ENCODE peak calls at places on chromosomes 16 and 17, in six cellular contexts. E, W, B, P, M and R are unnamed samples.

GRCh38 chr16:23557779-23558330 is 328 bp downstream of the UBFD1 start:
- DNase-seq in E (peak), W (peak), B (no peak), P (peak), M (no peak), R (no peak)

GRCh38 chr17:80361495-80362220 is 53.3 kb upstream of the ENDOV start:
- DNase-seq in E (no peak), W (no peak), B (no peak), P (no peak), M (peak), R (no peak)

GRCh38 chr17:45262516-45263476 is 902 bp upstream of the SPATA32 start:
- DNase-seq in E (no peak), W (no peak), B (no peak), P (peak), M (peak), R (no peak)

GRCh38 chr17:75250009-75250471 is 11.4 kb downstream of the GGA3 start:
- DNase-seq in E (no peak), W (peak), B (peak), P (no peak), M (no peak), R (no peak)

GRCh38 chr17:4897198-4897657 is 2.1 kb upstream of the C17orf107 start:
- DNase-seq in E (no peak), W (no peak), B (no peak), P (no peak), M (no peak), R (no peak)

GRCh38 chr17:55238931-55239297 is 25.8 kb upstream of the HLF start:
- DNase-seq in E (peak), W (peak), B (no peak), P (no peak), M (no peak), R (no peak)

GRCh38 chr17:79950711-79951110 is 85.0 kb downstream of the TBC1D16 start:
- DNase-seq in E (no peak), W (peak), B (no peak), P (no peak), M (no peak), R (no peak)

GRCh38 chr16:65083181-65083845 is 38.5 kb downstream of the CDH11 start:
- DNase-seq in E (no peak), W (no peak), B (no peak), P (no peak), M (no peak), R (no peak)

GRCh38 chr16:7914738-7915137 is 582.1 kb downstream of the RBFOX1 start:
- DNase-seq in E (peak), W (no peak), B (no peak), P (no peak), M (no peak), R (no peak)

GRCh38 chr17:50028207-50029120 is 27.4 kb upstream of the ITGA3 start:
- DNase-seq in E (peak), W (no peak), B (peak), P (peak), M (peak), R (no peak)

GRCh38 chr17:74446551-74447500 is 14.9 kb downstream of the GPRC5C start:
- DNase-seq in E (no peak), W (peak), B (no peak), P (no peak), M (no peak), R (peak)

GRCh38 chr17:79839363-79840203 is at the start of gene CBX4:
- DNase-seq in E (peak), W (peak), B (peak), P (peak), M (peak), R (peak)

GRCh38 chr16:56700195-56700594 is 17.9 kb downstream of the MT1X start:
- DNase-seq in E (no peak), W (no peak), B (no peak), P (no peak), M (no peak), R (no peak)

GRCh38 chr17:3972281-3972731 is 8.1 kb upstream of the ATP2A3 start:
- DNase-seq in E (no peak), W (no peak), B (no peak), P (no peak), M (no peak), R (no peak)

GRCh38 chr16:68843482-68844210 is at the start of gene TANGO6:
- DNase-seq in E (peak), W (peak), B (peak), P (peak), M (peak), R (peak)

GRCh38 chr16:47644166-47644565 is 183.0 kb downstream of the PHKB start:
- DNase-seq in E (no peak), W (peak), B (peak), P (peak), M (no peak), R (no peak)

GRCh38 chr16:21614896-21615295 is 15.5 kb downstream of the METTL9 start:
- DNase-seq in E (no peak), W (no peak), B (no peak), P (no peak), M (no peak), R (no peak)

GRCh38 chr16:3025032-3026002 is 1.5 kb downstream of the THOC6 start:
- DNase-seq in E (peak), W (no peak), B (no peak), P (no peak), M (no peak), R (no peak)

DNA sequence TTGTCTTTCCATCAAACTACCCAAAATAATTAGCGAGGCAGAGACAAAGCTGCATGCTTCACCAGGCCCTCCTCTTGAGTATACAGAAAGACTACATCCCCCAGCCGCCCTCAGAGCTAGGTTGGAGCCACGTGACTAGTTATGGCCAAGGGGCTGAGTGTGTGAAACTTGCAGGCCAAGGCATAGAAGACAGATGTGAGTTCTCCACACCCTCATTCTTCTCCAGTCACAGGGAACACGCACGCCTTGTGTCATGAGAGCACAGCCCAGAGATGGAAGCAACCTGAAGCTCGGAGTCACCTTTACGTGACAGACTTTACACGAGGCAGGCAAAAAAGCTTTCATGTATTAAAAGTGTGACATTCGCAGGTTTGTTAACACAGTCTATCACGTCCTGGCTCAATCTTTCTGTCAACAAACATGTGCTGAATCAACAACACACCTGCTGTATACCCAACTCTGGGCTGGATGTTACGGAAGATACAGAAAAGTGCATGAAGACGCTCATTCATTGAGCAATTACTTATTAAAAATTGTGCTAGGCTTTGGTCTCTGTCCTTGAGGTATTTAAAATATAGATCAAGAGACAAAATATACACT is 38.3 kb downstream of the STX8 start:
- DNase-seq in E (peak), W (no peak), B (no peak), P (no peak), M (no peak), R (no peak)
- TF ChIP-seq CTCF in E (no peak), W (no peak), B (no peak), P (no peak), M (no peak), R (no peak)

DNA sequence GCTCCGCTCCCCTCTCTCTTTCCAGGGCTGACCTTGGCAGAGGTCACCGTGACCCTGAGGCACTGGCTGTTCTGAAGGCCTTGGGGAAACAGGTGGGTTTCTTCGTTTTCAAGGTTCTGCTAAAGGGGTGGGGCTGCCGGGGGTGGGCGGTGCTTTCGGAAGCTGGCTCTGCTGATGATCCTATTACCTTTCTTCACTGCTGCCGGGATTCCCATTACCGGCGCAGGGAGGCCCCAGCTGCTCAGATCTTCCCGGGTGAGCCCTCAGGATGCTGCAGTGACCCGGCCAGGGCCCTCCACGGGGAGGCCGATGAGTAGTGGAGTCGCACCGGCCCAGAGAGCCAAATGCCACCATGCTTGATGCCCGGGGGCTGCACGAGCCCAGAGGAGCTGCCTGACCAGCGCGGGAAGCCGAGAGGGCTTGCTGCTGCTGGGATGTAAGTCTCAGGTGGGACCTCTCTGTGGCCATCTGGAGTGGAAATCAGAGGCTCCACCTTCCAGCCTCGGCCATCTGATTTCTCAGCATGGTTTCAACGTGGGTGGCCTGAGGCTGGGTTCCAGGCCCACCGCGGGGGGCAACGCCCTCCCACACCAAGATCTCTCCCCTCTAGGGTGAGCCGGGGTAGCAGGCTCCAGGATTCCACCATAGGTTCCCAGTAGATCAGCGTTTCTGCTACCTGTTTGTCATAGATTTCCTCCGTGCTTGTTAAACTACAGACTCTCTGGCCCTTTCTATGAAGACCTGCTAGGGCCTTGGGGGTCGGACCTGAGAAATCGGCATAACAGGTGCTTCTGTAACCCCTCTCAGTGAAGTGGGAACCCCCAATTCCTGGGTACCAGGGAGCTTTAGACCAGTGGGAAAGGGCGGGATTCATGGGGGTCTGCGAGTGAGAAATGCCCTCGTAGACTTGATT is 21.6 kb upstream of the ADCY7 start:
- DNase-seq in E (no peak), W (peak), B (no peak), P (no peak), M (no peak), R (no peak)
- H3K4me3 ChIP-seq in E (peak), W (no peak), B (no peak), P (peak), M (peak), R (peak)

GRCh38 chr16:1961651-1962067 is 2.3 kb downstream of the NDUFB10 start:
- DNase-seq in E (no peak), W (no peak), B (no peak), P (no peak), M (peak), R (no peak)

GRCh38 chr16:1959269-1960039 is at the start of gene NDUFB10:
- DNase-seq in E (peak), W (peak), B (peak), P (peak), M (peak), R (peak)

GRCh38 chr16:1964046-1964505 is 550 bp downstream of the RPS2 start:
- DNase-seq in E (peak), W (peak), B (peak), P (peak), M (peak), R (no peak)

GRCh38 chr16:1958715-1959268 is 546 bp upstream of the NDUFB10 start:
- DNase-seq in E (no peak), W (no peak), B (no peak), P (no peak), M (no peak), R (no peak)

GRCh38 chr16:1960665-1961630 is 1.6 kb downstream of the NDUFB10 start:
- DNase-seq in E (no peak), W (peak), B (peak), P (peak), M (peak), R (no peak)
- H3K27ac ChIP-seq in E (no peak), W (no peak), B (no peak), P (no peak), M (peak), R (peak)

DNA sequence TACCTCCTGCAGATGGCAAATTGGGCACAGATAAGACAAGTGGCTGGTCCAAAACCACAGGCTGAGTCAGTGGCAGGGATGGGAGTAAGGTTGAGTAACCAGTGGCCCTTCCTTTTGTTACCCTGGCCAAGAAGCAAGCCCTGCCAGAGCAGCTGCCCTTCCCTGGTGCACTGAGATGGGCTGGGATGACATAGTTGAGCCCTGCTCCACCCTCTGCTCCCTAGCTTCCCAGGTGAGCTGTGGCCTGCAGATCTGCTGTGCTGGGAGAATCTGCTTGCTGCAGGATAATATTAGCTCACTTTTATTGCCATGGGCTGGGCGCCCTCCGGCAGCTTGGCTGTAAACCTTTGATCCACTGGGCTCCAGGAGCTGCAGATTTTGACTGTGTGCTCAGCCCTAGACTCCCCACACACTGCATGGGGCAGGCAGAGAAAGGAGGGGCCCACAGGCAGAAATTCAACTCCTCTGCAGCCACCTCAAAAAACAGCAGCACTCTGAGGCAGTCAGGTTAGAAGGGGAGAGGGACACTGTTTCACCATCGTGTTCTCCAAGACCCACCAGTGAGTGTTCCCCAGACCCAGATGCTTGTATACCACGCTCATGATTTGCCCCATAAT is 101.8 kb downstream of the CBLN1 start:
- DNase-seq in E (peak), W (no peak), B (no peak), P (no peak), M (no peak), R (no peak)
- TF ChIP-seq CTCF in E (no peak), W (no peak), B (no peak), P (no peak), M (no peak), R (no peak)

GRCh38 chr16:53058441-53058840 is 3.6 kb downstream of the CHD9 start:
- DNase-seq in E (no peak), W (peak), B (no peak), P (no peak), M (no peak), R (no peak)

GRCh38 chr16:53054670-53055485 is at the start of gene CHD9:
- DNase-seq in E (peak), W (peak), B (peak), P (peak), M (peak), R (peak)

GRCh38 chr16:53055603-53056527 is 1.1 kb downstream of the CHD9 start:
- DNase-seq in E (peak), W (peak), B (peak), P (peak), M (peak), R (no peak)

GRCh38 chr16:53057658-53058057 is 2.9 kb downstream of the CHD9 start:
- DNase-seq in E (no peak), W (peak), B (no peak), P (no peak), M (no peak), R (no peak)

DNA sequence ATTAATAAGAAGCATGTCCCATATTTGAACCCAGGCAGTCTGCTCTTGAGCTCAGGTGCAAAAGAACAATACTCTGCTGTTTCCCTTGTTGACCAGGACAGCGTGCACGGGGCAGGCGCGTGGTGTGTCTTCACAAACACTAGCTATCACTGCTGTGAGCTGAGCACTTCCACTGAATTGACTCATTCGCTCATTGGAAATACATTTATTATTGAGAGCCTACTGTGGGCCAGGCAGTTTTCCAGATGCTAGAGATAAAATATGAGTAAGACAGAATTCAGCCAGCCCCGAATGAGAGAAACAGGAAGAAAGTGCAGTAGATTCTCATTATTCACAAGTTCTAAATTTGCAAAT is 1.7 kb downstream of the CHD9 start:
- DNase-seq in E (no peak), W (peak), B (peak), P (peak), M (no peak), R (no peak)
- H3K4me3 ChIP-seq in E (no peak), W (no peak), B (no peak), P (no peak), M (peak), R (peak)

GRCh38 chr17:27538156-27538955 is 82.1 kb downstream of the KSR1 start:
- DNase-seq in E (no peak), W (no peak), B (no peak), P (peak), M (no peak), R (no peak)

GRCh38 chr17:27539794-27540193 is 83.5 kb downstream of the KSR1 start:
- DNase-seq in E (no peak), W (no peak), B (no peak), P (no peak), M (no peak), R (no peak)

GRCh38 chr17:27539152-27539551 is 82.9 kb downstream of the KSR1 start:
- DNase-seq in E (no peak), W (no peak), B (no peak), P (no peak), M (no peak), R (no peak)

GRCh38 chr17:27541326-27542023 is 85.2 kb downstream of the KSR1 start:
- DNase-seq in E (no peak), W (no peak), B (no peak), P (no peak), M (no peak), R (no peak)

DNA sequence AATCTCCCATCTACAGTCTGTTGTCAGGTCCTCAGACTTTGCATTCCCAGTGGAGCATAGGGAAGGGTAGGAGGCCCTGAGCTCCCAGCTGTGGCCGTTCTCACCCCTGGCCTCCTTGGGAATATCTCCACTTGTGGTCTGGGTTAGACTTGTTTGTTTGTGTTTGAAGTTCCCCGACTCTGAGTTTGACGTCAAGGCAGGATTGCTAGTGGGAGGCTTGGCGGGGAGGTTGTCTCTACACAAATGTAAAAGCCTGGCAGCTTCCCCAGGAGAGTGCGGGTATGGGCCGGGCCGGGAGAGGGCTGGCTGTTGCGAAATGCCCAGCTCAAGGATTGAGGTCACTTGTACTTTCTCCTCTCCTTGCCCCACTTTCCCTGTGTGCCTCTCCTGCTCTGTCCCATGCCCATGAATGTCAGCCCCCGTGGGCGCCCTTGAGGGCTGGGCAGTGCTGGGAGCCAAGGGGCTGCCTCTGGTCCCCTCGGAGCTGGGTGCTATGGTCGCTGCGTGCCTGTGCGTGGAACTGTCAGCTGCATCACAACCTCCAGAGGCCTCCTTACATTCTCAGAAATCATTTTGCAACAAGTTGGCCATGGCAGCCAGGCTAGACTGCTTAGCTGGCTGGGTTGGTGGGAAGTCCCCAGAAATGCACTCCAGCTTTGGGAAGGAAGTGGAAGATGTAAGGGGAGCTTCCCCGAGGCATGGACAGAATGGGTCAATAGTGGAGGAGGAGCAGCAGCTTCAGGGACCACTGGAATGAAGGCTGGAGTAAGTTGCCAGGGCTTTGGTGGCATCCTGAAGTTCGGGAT is 84.3 kb downstream of the KSR1 start:
- DNase-seq in E (peak), W (peak), B (no peak), P (peak), M (peak), R (peak)
- H3K27ac ChIP-seq in E (peak), W (peak), B (no peak), P (peak), M (peak), R (peak)

DNA sequence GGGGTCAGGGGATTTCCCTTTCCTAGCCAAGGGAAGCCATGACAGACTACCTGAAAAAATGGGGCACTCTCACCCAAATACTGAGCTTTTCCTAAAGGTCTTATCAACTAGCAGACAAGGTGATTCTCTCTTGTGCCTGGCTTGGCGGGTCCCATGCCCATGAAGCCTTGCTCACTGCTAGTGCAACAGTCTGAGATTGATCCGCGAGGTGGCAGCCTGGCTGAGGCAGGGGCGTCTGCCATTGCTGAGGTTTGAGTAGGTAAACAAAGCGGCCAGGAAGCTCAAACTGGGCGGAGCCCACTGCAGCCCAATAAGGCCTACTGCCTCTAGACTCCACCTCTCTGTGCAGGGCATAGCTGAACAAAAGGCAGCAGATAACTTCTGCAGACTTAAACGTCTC is 152.6 kb upstream of the PMFBP1 start:
- DNase-seq in E (no peak), W (no peak), B (no peak), P (no peak), M (no peak), R (no peak)
- TF ChIP-seq CTCF in E (no peak), W (no peak), B (no peak), P (no peak), M (no peak), R (no peak)